ENCODE peak calls at places on chromosomes 2 and 18, in five cellular contexts. U, Q, P, T and K are unnamed samples. For H3K9me3, the result is how much of the 10 kb centered on the place peaks cover.

GRCh38 chr18:26702023-26702422 is 153.7 kb upstream of the KCTD1 start:
- DNase-seq in U (no peak), Q (no peak), P (no peak), T (no peak), K (no peak)

GRCh38 chr2:176454893-176455810 is 185.9 kb downstream of the MTX2 start:
- DNase-seq in U (peak), Q (peak), P (peak), T (peak), K (peak)

GRCh38 chr18:5961097-5961827 is 65.9 kb upstream of the TMEM200C start:
- DNase-seq in U (no peak), Q (no peak), P (no peak), T (no peak), K (no peak)

GRCh38 chr2:42618972-42619371 is 50.5 kb downstream of the MTA3 start:
- DNase-seq in U (no peak), Q (no peak), P (no peak), T (peak), K (no peak)

GRCh38 chr2:240791821-240792657 is 28.0 kb downstream of the KIF1A start:
- DNase-seq in U (peak), Q (no peak), P (no peak), T (no peak), K (no peak)

GRCh38 chr2:118049140-118050128 is 35.6 kb upstream of the CCDC93 start:
- DNase-seq in U (no peak), Q (no peak), P (no peak), T (no peak), K (no peak)

GRCh38 chr2:104332733-104333132 is 521.2 kb upstream of the POU3F3 start:
- DNase-seq in U (no peak), Q (no peak), P (no peak), T (no peak), K (peak)

GRCh38 chr2:39266139-39266805 is 22.5 kb upstream of the CDKL4 start:
- DNase-seq in U (no peak), Q (no peak), P (no peak), T (peak), K (no peak)

GRCh38 chr2:24721470-24721869 is 71.7 kb downstream of the PTRHD1 start:
- DNase-seq in U (no peak), Q (peak), P (no peak), T (peak), K (peak)

GRCh38 chr18:23596183-23596582 is 9.9 kb upstream of the NPC1 start:
- DNase-seq in U (no peak), Q (no peak), P (no peak), T (no peak), K (no peak)

GRCh38 chr2:230796280-230796862 is 68.4 kb upstream of the ITM2C start:
- DNase-seq in U (no peak), Q (no peak), P (no peak), T (peak), K (no peak)

GRCh38 chr2:238698451-238699306 is 149.2 kb upstream of the TWIST2 start:
- DNase-seq in U (no peak), Q (no peak), P (no peak), T (no peak), K (no peak)

GRCh38 chr2:172172513-172173217 is 70.0 kb upstream of the DLX2 start:
- DNase-seq in U (peak), Q (peak), P (peak), T (peak), K (peak)

GRCh38 chr18:24923138-24923537 is 428.8 kb downstream of the ZNF521 start:
- DNase-seq in U (no peak), Q (no peak), P (no peak), T (no peak), K (no peak)

GRCh38 chr2:108594982-108595464 is 60.8 kb downstream of the LIMS1 start:
- DNase-seq in U (no peak), Q (no peak), P (no peak), T (peak), K (no peak)

GRCh38 chr2:73896362-73897239 is 3.8 kb downstream of the ACTG2 start:
- DNase-seq in U (no peak), Q (no peak), P (no peak), T (peak), K (no peak)

GRCh38 chr2:236054661-236055060 is 113.5 kb downstream of the GBX2 start:
- DNase-seq in U (no peak), Q (no peak), P (no peak), T (no peak), K (no peak)

GRCh38 chr2:122061206-122061605 is 305.8 kb downstream of the TSN start:
- DNase-seq in U (no peak), Q (no peak), P (no peak), T (no peak), K (no peak)

GRCh38 chr2:157757500-157757899 is 118.6 kb downstream of the ACVR1 start:
- DNase-seq in U (no peak), Q (no peak), P (no peak), T (no peak), K (no peak)

GRCh38 chr2:223760838-223761502 is 76.4 kb downstream of the AP1S3 start:
- DNase-seq in U (peak), Q (peak), P (peak), T (peak), K (peak)

GRCh38 chr2:19979932-19980331 is 10.0 kb downstream of the WDR35 start:
- DNase-seq in U (no peak), Q (no peak), P (no peak), T (no peak), K (no peak)

GRCh38 chr2:2523395-2524339 is 192.6 kb upstream of the MYT1L start:
- DNase-seq in U (no peak), Q (no peak), P (no peak), T (no peak), K (no peak)

GRCh38 chr2:41414486-41415230 is 633.2 kb upstream of the PKDCC start:
- DNase-seq in U (no peak), Q (no peak), P (no peak), T (no peak), K (no peak)

GRCh38 chr18:39842042-39842791 is 2112.8 kb upstream of the PIK3C3 start:
- DNase-seq in U (no peak), Q (no peak), P (no peak), T (no peak), K (no peak)

GRCh38 chr2:217064234-217065103 is 204.6 kb upstream of the TNP1 start:
- DNase-seq in U (no peak), Q (no peak), P (no peak), T (no peak), K (no peak)

GRCh38 chr2:218399391-218400166 is at the start of gene CTDSP1:
- DNase-seq in U (peak), Q (peak), P (peak), T (peak), K (peak)
- TF ChIP-seq POLR2A in U (no peak), Q (peak), P (peak), T (peak), K (peak)

DNA sequence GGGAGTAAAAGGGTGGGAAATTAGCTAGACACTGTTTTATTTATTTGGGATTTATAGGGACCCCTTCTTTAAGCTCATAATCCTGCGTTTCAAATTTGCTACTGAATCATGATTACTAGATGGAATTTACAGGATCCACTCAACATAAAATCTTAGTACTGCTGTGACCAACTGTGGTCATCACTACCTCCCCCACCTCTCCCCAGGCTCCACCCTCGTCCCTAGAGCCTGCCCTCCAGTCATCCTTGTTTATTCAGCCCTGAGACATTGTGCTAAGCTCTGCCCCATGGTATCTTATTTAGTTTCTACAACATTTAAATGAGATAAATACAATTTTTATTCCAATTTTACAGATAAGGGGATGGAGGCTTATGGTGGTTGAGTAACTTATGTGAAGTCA is 502.2 kb downstream of the TMEM182 start:
- DNase-seq in U (no peak), Q (no peak), P (no peak), T (no peak), K (no peak)
- TF ChIP-seq CTCF in U (no peak), Q (no peak), P (no peak), T (no peak), K (no peak)

GRCh38 chr18:35637226-35637625 is 55.7 kb downstream of the GALNT1 start:
- DNase-seq in U (no peak), Q (no peak), P (no peak), T (no peak), K (no peak)

GRCh38 chr18:35639296-35639695 is 57.8 kb downstream of the GALNT1 start:
- DNase-seq in U (no peak), Q (no peak), P (no peak), T (no peak), K (no peak)

GRCh38 chr18:35634376-35634775 is 52.8 kb downstream of the GALNT1 start:
- DNase-seq in U (no peak), Q (no peak), P (no peak), T (no peak), K (no peak)

GRCh38 chr18:35635171-35635570 is 53.6 kb downstream of the GALNT1 start:
- DNase-seq in U (no peak), Q (no peak), P (no peak), T (peak), K (no peak)
- H3K9me3 ChIP-seq in U (under half), Q (under half), P (under half), T (under half), K (under half)

DNA sequence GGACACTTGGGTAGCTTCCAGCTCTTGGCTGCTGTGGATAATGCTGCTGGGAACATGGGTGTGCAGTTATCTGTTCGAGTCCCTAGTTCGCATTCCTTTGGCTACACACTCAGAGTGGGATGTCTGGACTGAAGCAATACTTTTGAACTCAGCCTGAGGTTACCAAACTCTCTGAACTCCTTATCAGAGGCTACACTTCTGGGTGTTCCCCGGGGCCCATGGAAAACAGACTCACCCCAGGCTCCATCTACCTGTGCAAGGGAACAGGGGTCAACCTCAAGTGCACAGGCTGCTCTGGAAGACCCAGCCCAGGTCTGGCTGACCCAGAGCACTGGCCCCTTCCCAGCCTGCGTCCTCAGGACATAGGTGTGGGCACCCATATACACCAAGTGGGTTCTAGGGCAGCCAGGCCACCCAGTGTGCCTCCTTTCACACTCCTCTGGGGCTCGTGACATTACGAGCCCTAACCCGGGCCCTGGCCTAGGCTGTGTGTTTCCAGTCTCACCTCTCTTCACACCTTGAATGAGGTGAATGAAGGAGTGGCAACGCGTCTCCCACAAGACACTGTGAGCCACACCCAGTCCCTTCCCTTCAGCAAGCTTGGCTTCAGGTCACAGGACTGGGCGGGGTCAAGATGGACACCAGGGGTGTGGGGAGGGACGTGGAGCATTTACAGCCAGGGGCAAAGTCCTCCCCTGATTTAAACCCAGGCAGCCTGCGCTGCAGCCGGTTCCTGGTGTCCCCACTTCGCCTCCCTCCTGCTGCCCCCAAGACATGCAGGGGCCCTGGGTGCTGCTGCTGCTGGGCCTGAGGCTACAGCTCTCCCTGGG is at the start of gene ALPI:
- DNase-seq in U (peak), Q (peak), P (no peak), T (no peak), K (no peak)
- TF ChIP-seq POLR2A in U (no peak), Q (peak), P (no peak), T (no peak), K (no peak)

DNA sequence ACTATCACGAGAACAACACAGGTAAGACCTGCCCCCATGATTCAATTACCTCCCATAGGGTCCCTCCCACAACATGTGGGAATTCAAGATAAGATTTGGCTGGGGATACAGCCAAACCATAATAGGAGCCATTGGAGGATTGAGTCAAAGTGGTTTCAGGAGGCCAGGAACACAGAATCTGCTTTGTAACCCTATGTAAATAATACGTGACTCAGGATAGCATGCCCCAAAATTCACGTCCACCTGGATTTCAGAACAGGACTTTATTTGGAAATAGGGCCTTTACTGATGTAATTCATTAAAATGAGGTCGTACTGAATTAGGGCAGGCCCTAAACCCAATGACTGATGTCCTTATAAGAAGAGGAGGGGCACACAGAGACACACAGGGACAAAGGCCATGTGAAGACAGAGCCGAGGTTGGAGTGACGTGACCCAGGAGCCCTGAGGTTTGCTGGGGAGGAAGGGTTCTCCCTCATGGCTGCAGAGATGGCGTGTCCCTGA is 16.0 kb upstream of the CNDP2 start:
- DNase-seq in U (no peak), Q (no peak), P (no peak), T (no peak), K (no peak)
- TF ChIP-seq CTCF in U (no peak), Q (no peak), P (no peak), T (no peak), K (no peak)

GRCh38 chr2:89780318-89780717 is 1088.8 kb downstream of the RPIA start:
- DNase-seq in U (no peak), Q (no peak), P (no peak), T (no peak), K (no peak)
- H3K9me3 ChIP-seq in U (under half), Q (under half), P (half or more), T (half or more), K (under half)